ENCODE peak calls at places on chromosomes 12 and 14, in four cellular contexts. X, G, Z and A are unnamed samples.

GRCh38 chr14:58898655-58899316 is 261.0 kb downstream of the DACT1 start:
- DNase-seq in X (no peak), G (no peak), Z (no peak), A (no peak)

GRCh38 chr14:75501080-75501479 is 21.2 kb upstream of the BATF start:
- DNase-seq in X (no peak), G (peak; percentile 26), Z (no peak), A (no peak)

GRCh38 chr14:83395321-83395720 is 1861.7 kb upstream of the SEL1L start:
- DNase-seq in X (no peak), G (no peak), Z (no peak), A (no peak)

GRCh38 chr14:53532871-53533270 is 379.7 kb upstream of the DDHD1 start:
- DNase-seq in X (no peak), G (no peak), Z (no peak), A (no peak)

GRCh38 chr12:50488801-50489200 is 16.0 kb upstream of the DIP2B start:
- DNase-seq in X (no peak), G (no peak), Z (peak; percentile 35), A (no peak)

GRCh38 chr12:15532364-15532977 is 210.2 kb downstream of the PTPRO start:
- DNase-seq in X (peak; percentile 34), G (no peak), Z (no peak), A (no peak)

GRCh38 chr14:22505751-22506710 is 83.0 kb downstream of the DAD1 start:
- DNase-seq in X (no peak), G (no peak), Z (no peak), A (no peak)

GRCh38 chr12:117680311-117680710 is 288.5 kb downstream of the KSR2 start:
- DNase-seq in X (no peak), G (no peak), Z (no peak), A (no peak)

GRCh38 chr12:130557201-130557600 is 158.9 kb downstream of the RIMBP2 start:
- DNase-seq in X (no peak), G (no peak), Z (no peak), A (no peak)

GRCh38 chr14:92619671-92620437 is 106.3 kb downstream of the RIN3 start:
- DNase-seq in X (no peak), G (no peak), Z (no peak), A (no peak)

GRCh38 chr12:645563-646071 is 17.6 kb downstream of the NINJ2 start:
- DNase-seq in X (peak; percentile 26), G (no peak), Z (no peak), A (no peak)

GRCh38 chr12:54197037-54197909 is 8.5 kb upstream of the SMUG1 start:
- DNase-seq in X (no peak), G (no peak), Z (no peak), A (no peak)

GRCh38 chr12:86959766-86960458 is 703.7 kb upstream of the MGAT4C start:
- DNase-seq in X (no peak), G (no peak), Z (no peak), A (no peak)

GRCh38 chr14:67975429-67975828 is 155.8 kb downstream of the RAD51B start:
- DNase-seq in X (no peak), G (no peak), Z (no peak), A (no peak)

GRCh38 chr14:37600880-37601741 is 5.7 kb downstream of the TTC6 start:
- DNase-seq in X (no peak), G (no peak), Z (no peak), A (peak; percentile 66)

GRCh38 chr14:64755661-64756265 is 51.5 kb downstream of the PLEKHG3 start:
- DNase-seq in X (no peak), G (no peak), Z (no peak), A (no peak)

GRCh38 chr14:23174266-23174665 is 9.2 kb downstream of the SLC7A8 start:
- DNase-seq in X (no peak), G (no peak), Z (no peak), A (peak; percentile 23)

GRCh38 chr14:99663716-99664635 is 19.0 kb downstream of the HHIPL1 start:
- DNase-seq in X (peak; percentile 64), G (no peak), Z (no peak), A (no peak)

GRCh38 chr12:120497524-120498150 is 1.7 kb downstream of the DYNLL1 start:
- DNase-seq in X (no peak), G (no peak), Z (no peak), A (no peak)

GRCh38 chr12:6057693-6058092 is 66.8 kb downstream of the VWF start:
- DNase-seq in X (peak; percentile 38), G (no peak), Z (no peak), A (no peak)

GRCh38 chr12:100515956-100516355 is 42.3 kb downstream of the NR1H4 start:
- DNase-seq in X (no peak), G (no peak), Z (no peak), A (no peak)

GRCh38 chr14:104115691-104116543 is 22.5 kb upstream of the KIF26A start:
- DNase-seq in X (no peak), G (peak; percentile 58), Z (no peak), A (peak; percentile 71)

GRCh38 chr12:30694971-30695326 is 720 bp downstream of the IPO8 start:
- DNase-seq in X (peak; percentile 67), G (peak; percentile 54), Z (peak; percentile 26), A (peak; percentile 69)

GRCh38 chr12:46546634-46547273 is 174.2 kb upstream of the SLC38A2 start:
- DNase-seq in X (no peak), G (no peak), Z (no peak), A (no peak)

GRCh38 chr12:67780580-67781084 is 132.1 kb downstream of the DYRK2 start:
- DNase-seq in X (no peak), G (no peak), Z (no peak), A (no peak)

GRCh38 chr14:50013198-50013918 is 103.0 kb downstream of the VCPKMT start:
- DNase-seq in X (no peak), G (no peak), Z (no peak), A (no peak)

GRCh38 chr12:91704446-91704845 is 441.2 kb downstream of the BTG1 start:
- DNase-seq in X (no peak), G (no peak), Z (peak; percentile 6), A (peak; percentile 10)

GRCh38 chr12:73935817-73936216 is 601.8 kb upstream of the ATXN7L3B start:
- DNase-seq in X (peak; percentile 6), G (no peak), Z (peak; percentile 35), A (peak; percentile 69)

GRCh38 chr12:105986779-105987686 is 151.7 kb downstream of the NUAK1 start:
- DNase-seq in X (no peak), G (no peak), Z (no peak), A (no peak)

GRCh38 chr12:88578821-88579518 is 1.3 kb downstream of the KITLG start:
- DNase-seq in X (peak; percentile 38), G (peak; percentile 53), Z (peak; percentile 41), A (peak; percentile 33)

GRCh38 chr12:46556820-46557524 is 184.4 kb upstream of the SLC38A2 start:
- DNase-seq in X (no peak), G (no peak), Z (no peak), A (no peak)

GRCh38 chr12:51162217-51162616 is 10.7 kb downstream of the TFCP2 start:
- DNase-seq in X (no peak), G (no peak), Z (no peak), A (no peak)

GRCh38 chr12:129984097-129984496 is 80.3 kb upstream of the TMEM132D start:
- DNase-seq in X (no peak), G (no peak), Z (no peak), A (no peak)

GRCh38 chr12:47814539-47815170 is 5.0 kb downstream of the HDAC7 start:
- DNase-seq in X (no peak), G (no peak), Z (no peak), A (no peak)

GRCh38 chr14:67566908-67567307 is 33.2 kb downstream of the PIGH start:
- DNase-seq in X (no peak), G (no peak), Z (no peak), A (no peak)

GRCh38 chr14:21672116-21672515 is 1.5 kb downstream of the OR4E1 start:
- DNase-seq in X (no peak), G (no peak), Z (no peak), A (no peak)

GRCh38 chr12:26088999-26089398 is 35.8 kb downstream of the BHLHE41 start:
- DNase-seq in X (no peak), G (no peak), Z (no peak), A (no peak)

GRCh38 chr12:127650626-127651025 is 616.3 kb upstream of the TMEM132C start:
- DNase-seq in X (no peak), G (no peak), Z (no peak), A (no peak)

GRCh38 chr14:30193791-30194407 is 266.3 kb upstream of the PRKD1 start:
- DNase-seq in X (no peak), G (no peak), Z (no peak), A (no peak)